ENCODE peak calls at places on chromosomes 2 and 18, in four cellular contexts. V is A549, L is gastrocnemius medialis, K is Peyer's patch. W is an unnamed sample.
A peak's percentile ranks its signal among the peaks of the same experiment; 100 is the strongest.

GRCh38 chr18:31206064-31206463 is 43.4 kb upstream of the DSC1 start:
- DNase-seq in L (no peak), V (no peak), K (no peak), W (no peak)

GRCh38 chr18:6763524-6763923 is 34.0 kb downstream of the ARHGAP28 start:
- DNase-seq in V (no peak), L (no peak), K (no peak), W (no peak)

GRCh38 chr2:64015898-64016297 is 3.3 kb downstream of the VPS54 start:
- DNase-seq in L (no peak), V (no peak), K (no peak), W (no peak)

GRCh38 chr2:105744909-105745853 is at the start of gene NCK2:
- DNase-seq in K (peak; percentile 61), L (no peak), V (no peak), W (no peak)

GRCh38 chr18:59300676-59301285 is 17.7 kb downstream of the CPLX4 start:
- DNase-seq in K (no peak), L (no peak), V (no peak), W (peak; percentile 6)

GRCh38 chr2:202317080-202317859 is 51.7 kb downstream of the NOP58 start:
- DNase-seq in V (no peak), K (peak; percentile 63), L (peak; percentile 13), W (no peak)

GRCh38 chr2:225608136-225608535 is 208.6 kb downstream of the NYAP2 start:
- DNase-seq in L (no peak), V (no peak), K (no peak), W (no peak)

GRCh38 chr2:100211517-100211916 is 69.1 kb upstream of the AFF3 start:
- DNase-seq in K (no peak), V (no peak), L (no peak), W (no peak)

GRCh38 chr2:183049420-183049819 is 11.2 kb upstream of the NCKAP1 start:
- DNase-seq in K (no peak), L (no peak), V (no peak), W (no peak)

GRCh38 chr2:158131483-158131912 is 29.8 kb downstream of the UPP2 start:
- DNase-seq in L (no peak), V (no peak), K (no peak), W (no peak)

GRCh38 chr2:239259603-239260298 is 141.1 kb downstream of the HDAC4 start:
- DNase-seq in L (no peak), K (peak; percentile 44), V (no peak), W (no peak)

GRCh38 chr18:76307293-76307690 is 187.8 kb downstream of the ZNF516 start:
- DNase-seq in K (no peak), L (no peak), V (no peak), W (no peak)

GRCh38 chr18:73283788-73284187 is 416.0 kb upstream of the NETO1 start:
- DNase-seq in V (no peak), L (no peak), K (no peak), W (peak; percentile 66)

GRCh38 chr2:235984552-235984951 is 183.6 kb downstream of the GBX2 start:
- DNase-seq in V (no peak), L (no peak), K (no peak), W (no peak)

GRCh38 chr18:56475250-56475649 is 163.1 kb downstream of the TXNL1 start:
- DNase-seq in K (no peak), L (no peak), V (peak; percentile 13), W (no peak)

GRCh38 chr2:108449410-108450200 is 599 bp downstream of the GCC2 start:
- DNase-seq in L (no peak), K (peak; percentile 66), V (peak; percentile 28), W (no peak)

GRCh38 chr18:26711806-26712205 is 153.7 kb downstream of the AQP4 start:
- DNase-seq in K (no peak), V (no peak), L (no peak), W (no peak)
- H3K27ac ChIP-seq in K (no peak overlapping the region), V (no peak overlapping the region), L (no peak overlapping the region), W (no peak overlapping the region)

DNA sequence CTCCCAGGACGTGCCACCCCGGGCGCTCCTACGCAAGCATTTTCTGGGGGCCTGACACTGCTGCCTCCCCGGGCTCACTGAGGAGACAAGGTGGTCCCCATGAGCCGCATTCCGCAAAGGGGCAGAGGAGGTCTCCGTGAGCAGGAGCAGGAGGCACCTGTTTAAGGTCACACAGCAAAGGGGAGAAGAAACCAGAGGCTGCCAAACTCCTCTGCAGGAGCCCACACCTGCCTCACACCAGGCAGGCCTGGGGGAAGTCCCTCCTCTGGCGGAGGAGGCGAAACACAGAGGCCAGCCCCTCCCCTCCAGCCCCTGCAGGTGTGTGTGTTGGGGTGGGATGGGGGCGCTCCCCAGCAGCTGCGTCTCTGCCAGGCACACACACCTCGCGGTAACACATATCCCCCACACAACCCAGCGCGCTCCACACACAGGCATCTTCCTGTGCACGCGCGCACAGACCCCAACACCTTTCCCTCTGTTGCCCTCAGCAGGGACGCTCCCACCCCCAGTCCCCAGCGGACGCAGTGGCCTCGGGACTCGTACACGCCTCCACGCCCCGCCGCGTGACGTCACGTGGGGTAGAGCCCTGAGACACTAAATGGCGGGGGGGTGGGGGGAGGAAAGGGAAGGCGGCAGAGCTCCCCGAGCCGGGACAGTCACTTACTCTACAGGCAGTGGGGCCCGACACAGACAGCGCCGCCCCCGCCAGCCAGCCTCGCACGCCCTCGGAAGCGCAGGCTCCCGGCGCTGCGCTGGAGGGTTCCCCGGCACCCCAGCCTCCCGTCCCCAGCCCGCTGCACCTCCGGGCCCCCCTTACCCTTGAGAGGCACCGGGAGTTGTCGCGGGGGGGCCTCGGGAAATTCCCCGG is 537 bp upstream of the WNT10A start:
- DNase-seq in K (peak; percentile 95), L (no peak), V (no peak), W (no peak)
- H3K27ac ChIP-seq in K (peak overlapping the region; percentile 87), L (no peak overlapping the region), V (peak overlapping the region; percentile 80), W (no peak overlapping the region)

GRCh38 chr2:241118727-241119505 is 16.8 kb upstream of the MTERF4 start:
- DNase-seq in L (no peak), V (no peak), K (peak; percentile 32), W (no peak)
- H3K27ac ChIP-seq in L (no peak overlapping the region), V (no peak overlapping the region), K (no peak overlapping the region), W (no peak overlapping the region)

GRCh38 chr2:109499549-109499948 is 114.2 kb downstream of the SEPTIN10 start:
- DNase-seq in L (no peak), V (no peak), K (no peak), W (no peak)
- H3K27ac ChIP-seq in L (no peak overlapping the region), V (no peak overlapping the region), K (no peak overlapping the region), W (no peak overlapping the region)

DNA sequence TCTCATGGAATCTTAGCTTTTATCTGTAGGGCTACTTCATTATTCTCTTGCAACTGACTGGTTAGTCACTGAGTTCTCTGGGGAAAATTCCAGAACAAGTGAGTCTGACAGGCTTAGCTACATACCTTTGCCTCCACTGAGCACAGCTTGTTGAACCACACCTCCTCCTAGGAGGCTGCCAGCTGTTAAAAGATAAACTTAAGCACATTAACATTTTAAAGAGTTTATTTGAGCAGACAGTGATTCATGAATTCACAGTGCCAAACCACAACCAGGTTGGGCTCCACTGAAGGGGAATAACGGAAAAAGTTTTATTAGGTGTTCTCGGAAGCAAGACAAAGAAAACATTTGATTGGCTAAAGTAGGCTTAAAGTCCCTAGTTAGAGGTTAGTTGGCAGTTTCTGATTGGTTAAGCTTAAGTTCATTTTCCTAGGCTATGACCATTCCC is 12.5 kb upstream of the SLC38A11 start:
- DNase-seq in V (peak; percentile 57), L (no peak), K (no peak), W (peak; percentile 100)
- H3K27ac ChIP-seq in V (no peak overlapping the region), L (no peak overlapping the region), K (no peak overlapping the region), W (peak overlapping the region; percentile 60)

DNA sequence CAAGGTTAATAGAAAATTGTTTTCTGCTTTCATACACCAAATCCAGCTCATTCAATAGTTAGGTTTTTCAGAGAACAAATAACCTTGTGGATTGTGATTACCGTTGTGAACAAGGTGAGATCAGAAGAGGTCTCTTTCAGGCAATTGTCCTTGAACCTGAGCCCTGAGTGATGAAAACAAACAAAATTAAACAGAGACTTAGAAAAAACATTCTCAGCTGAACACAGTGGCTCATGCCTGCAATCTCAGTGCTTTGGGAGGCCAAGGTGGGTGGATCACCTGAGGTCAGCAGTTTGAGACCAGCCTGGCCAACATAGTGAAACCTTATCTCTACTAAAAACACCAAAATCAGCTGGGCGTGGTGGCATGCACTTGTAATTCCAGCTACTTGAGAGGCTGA is 68.1 kb downstream of the HNMT start:
- DNase-seq in K (no peak), L (no peak), V (no peak), W (no peak)
- H3K27ac ChIP-seq in K (no peak overlapping the region), L (no peak overlapping the region), V (no peak overlapping the region), W (no peak overlapping the region)